ENCODE peak calls at places on chromosomes 16 and 17, in nine cellular contexts. L is fibroblast of lung; A is heart right ventricle; N is left cardiac atrium; Y is A172; J is GF-D8; X is T follicular helper cell; D is IMR-90; I is activated CD4-positive, alpha-beta T cell treated with anti-CD3 and anti-CD28 coated beads, Interleukin-2, amount 50 U/mL, for 1 hour. K is an unnamed sample.

GRCh38 chr16:67199808-67200198 is 872 bp downstream of the ELMO3 start:
- DNase-seq in L (no peak), A (no peak), N (no peak), Y (no peak), J (no peak), X (no peak), D (no peak), I (no peak), K (no peak)

GRCh38 chr17:37642706-37643105 is 540 bp downstream of the DDX52 start:
- DNase-seq in L (peak; percentile 40), A (no peak), N (no peak), Y (peak; percentile 32), J (no peak), X (no peak), D (peak; percentile 31), I (no peak), K (no peak)

GRCh38 chr16:66903544-66904427 is 14.9 kb downstream of the CDH16 start:
- DNase-seq in L (no peak), A (peak; percentile 82), N (peak; percentile 83), Y (no peak), J (no peak), X (no peak), D (no peak), I (no peak), K (no peak)

GRCh38 chr16:89026121-89026612 is 49.2 kb upstream of the CBFA2T3 start:
- DNase-seq in L (peak; percentile 5), A (no peak), N (peak; percentile 1), Y (peak; percentile 30), J (peak; percentile 5), X (no peak), D (no peak), I (no peak), K (no peak)

GRCh38 chr17:979539-980405 is at the start of gene NXN:
- DNase-seq in L (peak; percentile 60), A (peak; percentile 94), N (peak; percentile 88), Y (peak; percentile 54), J (no peak), X (peak; percentile 85), D (peak; percentile 65), I (peak; percentile 90), K (peak; percentile 86)

GRCh38 chr17:933168-934083 is 46.1 kb downstream of the NXN start:
- DNase-seq in L (peak; percentile 100), A (no peak), N (peak; percentile 53), Y (peak; percentile 95), J (no peak), X (no peak), D (peak; percentile 99), I (no peak), K (no peak)

GRCh38 chr16:14600164-14600563 is 29.9 kb downstream of the PARN start:
- DNase-seq in L (peak; percentile 29), A (no peak), N (no peak), Y (peak; percentile 20), J (no peak), X (no peak), D (peak; percentile 41), I (no peak), K (no peak)

GRCh38 chr16:2152695-2153506 is 2.7 kb upstream of the TRAF7 start:
- DNase-seq in L (peak; percentile 26), A (no peak), N (no peak), Y (no peak), J (no peak), X (no peak), D (no peak), I (no peak), K (no peak)

GRCh38 chr17:74182041-74182783 is 21.3 kb upstream of the RPL38 start:
- DNase-seq in L (no peak), A (no peak), N (no peak), Y (no peak), J (no peak), X (no peak), D (no peak), I (no peak), K (no peak)

GRCh38 chr17:34909040-34909439 is 52.2 kb downstream of the CCT6B start:
- DNase-seq in L (no peak), A (no peak), N (no peak), Y (no peak), J (no peak), X (no peak), D (no peak), I (no peak), K (no peak)

GRCh38 chr16:57661936-57662906 is 5.9 kb upstream of the ADGRG3 start:
- DNase-seq in L (no peak), A (no peak), N (no peak), Y (no peak), J (no peak), X (no peak), D (no peak), I (no peak), K (no peak)

GRCh38 chr16:12417051-12417818 is 386.5 kb downstream of the CPPED1 start:
- DNase-seq in L (no peak), A (no peak), N (no peak), Y (no peak), J (no peak), X (no peak), D (no peak), I (no peak), K (no peak)

GRCh38 chr16:48035142-48035541 is 120.7 kb downstream of the ABCC12 start:
- DNase-seq in L (no peak), A (no peak), N (no peak), Y (no peak), J (no peak), X (no peak), D (no peak), I (no peak), K (no peak)